ENCODE peak calls at places on chromosome 14, in four cellular contexts. W is NCI-H524; D is RPMI7951; Y is activated CD8-positive, alpha-beta memory T cell treated with anti-CD3 and anti-CD28 coated beads for 1 hour. V is an unnamed sample.

GRCh38 chr14:80624581-80624980 is 317.0 kb downstream of the CEP128 start:
- DNase-seq in W (no peak), D (no peak), Y (no peak), V (no peak)

GRCh38 chr14:61476737-61477410 is 155.5 kb downstream of the PRKCH start:
- DNase-seq in W (no peak), D (peak), Y (no peak), V (no peak)

GRCh38 chr14:100534528-100535286 is 52.5 kb downstream of the BEGAIN start:
- DNase-seq in W (no peak), D (no peak), Y (no peak), V (no peak)

GRCh38 chr14:68651652-68652432 is 141.0 kb downstream of the ZFP36L1 start:
- DNase-seq in W (no peak), D (no peak), Y (no peak), V (no peak)

GRCh38 chr14:71056168-71056567 is 148.9 kb downstream of the PCNX1 start:
- DNase-seq in W (no peak), D (no peak), Y (no peak), V (no peak)

GRCh38 chr14:38835874-38836273 is 267.2 kb downstream of the SEC23A start:
- DNase-seq in W (no peak), D (no peak), Y (no peak), V (no peak)

GRCh38 chr14:75533791-75534190 is 11.5 kb downstream of the BATF start:
- DNase-seq in W (no peak), D (no peak), Y (no peak), V (peak)

GRCh38 chr14:35336171-35337073 is 44.2 kb downstream of the PSMA6 start:
- DNase-seq in W (no peak), D (peak), Y (no peak), V (no peak)

GRCh38 chr14:83217492-83217891 is 1683.8 kb upstream of the SEL1L start:
- DNase-seq in W (no peak), D (peak), Y (no peak), V (no peak)

GRCh38 chr14:77638738-77639137 is 22.3 kb upstream of the SPTLC2 start:
- DNase-seq in W (no peak), D (peak), Y (no peak), V (peak)

GRCh38 chr14:106228541-106229158 is 702.3 kb downstream of the TMEM121 start:
- DNase-seq in W (no peak), D (no peak), Y (no peak), V (no peak)

GRCh38 chr14:18660585-18660922 is 59.6 kb downstream of the OR11H12 start:
- DNase-seq in W (no peak), D (no peak), Y (no peak), V (no peak)

GRCh38 chr14:100900837-100901390 is 2.6 kb downstream of the RTL1 start:
- DNase-seq in W (peak), D (peak), Y (no peak), V (peak)

GRCh38 chr14:73937012-73937411 is 12.9 kb downstream of the FAM161B start:
- DNase-seq in W (no peak), D (no peak), Y (no peak), V (no peak)

GRCh38 chr14:29668201-29668600 is 259.4 kb downstream of the PRKD1 start:
- DNase-seq in W (no peak), D (peak), Y (no peak), V (no peak)

GRCh38 chr14:57871487-57872080 is 5.7 kb upstream of the SLC35F4 start:
- DNase-seq in W (peak), D (peak), Y (no peak), V (peak)

GRCh38 chr14:103561381-103562134 is 899 bp downstream of the BAG5 start:
- DNase-seq in W (no peak), D (peak), Y (no peak), V (peak)

GRCh38 chr14:100535287-100536131 is 51.7 kb downstream of the BEGAIN start:
- DNase-seq in W (no peak), D (no peak), Y (no peak), V (no peak)

V was measured in DMS53.